ENCODE peak calls at places on chromosomes 6 and 20, in ten cellular contexts. I is mesothelial cell of epicardium; N is NCI-H1417; L is stimulated activated CD4-positive, alpha-beta T cell treated with anti-CD3 and anti-CD28 coated beads, Interleukin-12 subunit alpha, Interleukin-12 subunit beta, amount 100 ng/mL, for 24 hours; V is keratinocyte; K is effector memory CD8-positive, alpha-beta T cell; C is activated CD4-positive, alpha-beta T cell treated with anti-CD3 and anti-CD28 coated beads for 4 hours; T is NCI-H446; Q is HT-29; A is NCI-H345. S is an unnamed sample.

GRCh38 chr6:166786704-166787293 is 159.7 kb upstream of the RPS6KA2 start:
- DNase-seq in I (no peak), N (peak), L (no peak), V (peak), K (peak), C (no peak), T (peak), Q (peak), A (peak), S (no peak)

GRCh38 chr20:17460119-17460518 is 71.1 kb downstream of the BFSP1 start:
- DNase-seq in I (no peak), N (no peak), L (no peak), V (no peak), K (no peak), C (no peak), T (no peak), Q (no peak), A (no peak), S (no peak)

GRCh38 chr20:36102809-36103596 is 51.5 kb upstream of the EPB41L1 start:
- DNase-seq in I (no peak), N (no peak), L (no peak), V (no peak), K (no peak), C (no peak), T (no peak), Q (no peak), A (no peak), S (peak)

GRCh38 chr6:52725133-52725529 is 38.1 kb downstream of the GSTA2 start:
- DNase-seq in I (no peak), N (no peak), L (no peak), V (no peak), K (no peak), C (no peak), T (peak), Q (no peak), A (no peak), S (peak)

GRCh38 chr20:23484081-23484480 is 6.8 kb upstream of the CST8 start:
- DNase-seq in I (no peak), N (no peak), L (no peak), V (no peak), K (no peak), C (no peak), T (no peak), Q (no peak), A (no peak), S (no peak)

GRCh38 chr20:9218412-9219001 is 149.6 kb downstream of the PLCB4 start:
- DNase-seq in I (no peak), N (peak), L (no peak), V (no peak), K (no peak), C (no peak), T (no peak), Q (no peak), A (no peak), S (no peak)

GRCh38 chr6:158895661-158896060 is 76.5 kb upstream of the EZR start:
- DNase-seq in I (no peak), N (no peak), L (no peak), V (no peak), K (no peak), C (no peak), T (no peak), Q (no peak), A (no peak), S (no peak)

GRCh38 chr20:46021361-46022359 is 7.4 kb upstream of the SLC12A5 start:
- DNase-seq in I (peak), N (peak), L (peak), V (no peak), K (no peak), C (peak), T (peak), Q (no peak), A (peak), S (peak)

GRCh38 chr20:59665656-59666555 is 61.6 kb downstream of the PHACTR3 start:
- DNase-seq in I (no peak), N (no peak), L (no peak), V (no peak), K (no peak), C (no peak), T (no peak), Q (no peak), A (no peak), S (no peak)

GRCh38 chr20:52025938-52026337 is 165.6 kb downstream of the ZFP64 start:
- DNase-seq in I (no peak), N (no peak), L (no peak), V (no peak), K (no peak), C (no peak), T (no peak), Q (no peak), A (no peak), S (no peak)

GRCh38 chr20:10306440-10307358 is 88.1 kb downstream of the SNAP25 start:
- DNase-seq in I (no peak), N (no peak), L (no peak), V (no peak), K (no peak), C (no peak), T (no peak), Q (no peak), A (no peak), S (no peak)

GRCh38 chr20:1897486-1897885 is 2.3 kb downstream of the SIRPA start:
- DNase-seq in I (no peak), N (no peak), L (no peak), V (no peak), K (no peak), C (no peak), T (no peak), Q (no peak), A (no peak), S (no peak)

GRCh38 chr6:3438190-3439167 is 18.4 kb downstream of the SLC22A23 start:
- DNase-seq in I (no peak), N (peak), L (no peak), V (no peak), K (no peak), C (no peak), T (peak), Q (peak), A (peak), S (no peak)

GRCh38 chr20:51460569-51461265 is 81.8 kb downstream of the NFATC2 start:
- DNase-seq in I (no peak), N (no peak), L (no peak), V (no peak), K (no peak), C (no peak), T (no peak), Q (no peak), A (no peak), S (no peak)

GRCh38 chr6:125974214-125974866 is 12.0 kb upstream of the TRMT11 start:
- DNase-seq in I (no peak), N (peak), L (no peak), V (no peak), K (no peak), C (no peak), T (peak), Q (peak), A (peak), S (no peak)

GRCh38 chr20:38685853-38686473 is 38.3 kb upstream of the SLC32A1 start:
- DNase-seq in I (peak), N (no peak), L (peak), V (no peak), K (peak), C (no peak), T (no peak), Q (peak), A (no peak), S (peak)

GRCh38 chr20:38873050-38873581 is 53.1 kb upstream of the FAM83D start:
- DNase-seq in I (no peak), N (no peak), L (peak), V (no peak), K (peak), C (peak), T (no peak), Q (no peak), A (no peak), S (no peak)

GRCh38 chr20:49603209-49603627 is 35.3 kb upstream of the PTGIS start:
- DNase-seq in I (no peak), N (no peak), L (no peak), V (no peak), K (no peak), C (no peak), T (peak), Q (peak), A (no peak), S (no peak)

GRCh38 chr6:157716553-157716952 is 106.5 kb upstream of the SNX9 start:
- DNase-seq in I (no peak), N (peak), L (no peak), V (no peak), K (no peak), C (no peak), T (no peak), Q (no peak), A (no peak), S (no peak)

GRCh38 chr20:38842558-38842981 is 37.1 kb downstream of the PPP1R16B start:
- DNase-seq in I (no peak), N (no peak), L (peak), V (no peak), K (no peak), C (peak), T (no peak), Q (no peak), A (no peak), S (peak)

GRCh38 chr20:18701969-18702368 is 111.6 kb upstream of the SCP2D1 start:
- DNase-seq in I (no peak), N (no peak), L (no peak), V (no peak), K (no peak), C (no peak), T (no peak), Q (no peak), A (no peak), S (no peak)

GRCh38 chr6:40755749-40756452 is 168.7 kb upstream of the LRFN2 start:
- DNase-seq in I (no peak), N (no peak), L (no peak), V (no peak), K (no peak), C (no peak), T (no peak), Q (no peak), A (no peak), S (no peak)

GRCh38 chr6:162195441-162195840 is 532.1 kb downstream of the PRKN start:
- DNase-seq in I (no peak), N (no peak), L (no peak), V (no peak), K (no peak), C (no peak), T (no peak), Q (no peak), A (no peak), S (no peak)

GRCh38 chr6:113909224-113909856 is 52.2 kb downstream of the MARCKS start:
- DNase-seq in I (no peak), N (peak), L (no peak), V (no peak), K (peak), C (no peak), T (peak), Q (peak), A (peak), S (no peak)

GRCh38 chr6:142045380-142046270 is 87.1 kb upstream of the GJE1 start:
- DNase-seq in I (no peak), N (no peak), L (no peak), V (no peak), K (no peak), C (no peak), T (peak), Q (peak), A (no peak), S (no peak)

GRCh38 chr6:2385584-2385983 is 140.2 kb upstream of the GMDS start:
- DNase-seq in I (no peak), N (no peak), L (no peak), V (no peak), K (no peak), C (no peak), T (no peak), Q (no peak), A (no peak), S (no peak)

GRCh38 chr6:169045486-169045885 is 208.2 kb downstream of the THBS2 start:
- DNase-seq in I (no peak), N (no peak), L (no peak), V (no peak), K (no peak), C (no peak), T (no peak), Q (no peak), A (peak), S (no peak)

GRCh38 chr20:58043866-58044140 is 184.7 kb downstream of the ANKRD60 start:
- DNase-seq in I (no peak), N (no peak), L (no peak), V (no peak), K (no peak), C (no peak), T (no peak), Q (no peak), A (no peak), S (no peak)

GRCh38 chr20:47487175-47487917 is 14.3 kb upstream of the NCOA3 start:
- DNase-seq in I (no peak), N (no peak), L (peak), V (no peak), K (peak), C (peak), T (no peak), Q (no peak), A (no peak), S (no peak)

GRCh38 chr20:49635171-49635570 is 67.2 kb upstream of the PTGIS start:
- DNase-seq in I (no peak), N (no peak), L (no peak), V (no peak), K (no peak), C (no peak), T (no peak), Q (no peak), A (no peak), S (no peak)

GRCh38 chr6:104396077-104396476 is 463.6 kb downstream of the HACE1 start:
- DNase-seq in I (no peak), N (no peak), L (no peak), V (no peak), K (no peak), C (no peak), T (no peak), Q (no peak), A (no peak), S (no peak)

GRCh38 chr6:120511712-120512111 is 822.6 kb downstream of the TBC1D32 start:
- DNase-seq in I (no peak), N (no peak), L (no peak), V (no peak), K (no peak), C (no peak), T (no peak), Q (no peak), A (no peak), S (no peak)

S was measured in stomach.